ENCODE peak calls at places on chromosomes 5 and 9, in ten cellular contexts. K is nucleus accumbens; H is H4; L is ACHN; F is activated CD4-positive, alpha-beta T cell treated with anti-CD3 and anti-CD28 coated beads for 24 hours; J is GM12865; I is T47D; A is activated naive CD4-positive, alpha-beta T cell; W is stimulated activated CD4-positive, alpha-beta T cell treated with anti-CD3 and anti-CD28 coated beads, Interleukin-2, amount 100 ng/mL, for 48 hours; X is SW480. G is an unnamed sample.

GRCh38 chr5:27216367-27216941 is 178.1 kb upstream of the CDH9 start:
- DNase-seq in J (no peak), A (no peak), H (no peak), I (no peak), W (no peak), K (no peak), X (no peak), L (no peak), F (no peak), G (no peak)

GRCh38 chr9:18770509-18770908 is 262.5 kb downstream of the SAXO1 start:
- DNase-seq in F (no peak), H (no peak), A (no peak), L (no peak), W (no peak), K (no peak), X (no peak), J (no peak), I (no peak), G (no peak)

GRCh38 chr5:176529116-176529823 is 7.9 kb downstream of the RNF44 start:
- DNase-seq in X (no peak), H (no peak), A (no peak), F (no peak), J (no peak), I (no peak), K (no peak), L (no peak), W (no peak), G (no peak)

GRCh38 chr5:159987031-159987674 is 21.8 kb upstream of the TTC1 start:
- DNase-seq in H (peak), X (peak), K (peak), I (peak), A (peak), F (peak), W (peak), L (peak), J (peak), G (peak)

GRCh38 chr9:14018061-14018460 is 295.9 kb downstream of the NFIB start:
- DNase-seq in K (no peak), W (no peak), J (no peak), I (no peak), X (peak), L (no peak), F (no peak), A (no peak), H (peak), G (no peak)

GRCh38 chr5:180396931-180397330 is 43.8 kb upstream of the GFPT2 start:
- DNase-seq in I (no peak), H (no peak), X (no peak), L (no peak), K (no peak), W (no peak), A (no peak), J (no peak), F (no peak), G (no peak)

GRCh38 chr5:122366501-122366900 is 54.5 kb downstream of the SNCAIP start:
- DNase-seq in L (no peak), A (no peak), F (no peak), W (no peak), X (no peak), J (peak), I (no peak), H (no peak), K (no peak), G (no peak)

GRCh38 chr9:95107001-95107749 is 210.3 kb downstream of the FANCC start:
- DNase-seq in L (no peak), A (no peak), K (no peak), F (no peak), H (no peak), I (no peak), X (no peak), W (no peak), J (no peak), G (no peak)

GRCh38 chr5:39716532-39716971 is 291.8 kb upstream of the DAB2 start:
- DNase-seq in A (no peak), W (peak), X (peak), I (peak), H (peak), K (no peak), L (peak), F (peak), J (peak), G (no peak)